ENCODE peak calls at places on chromosomes 1 and 21, in nine cellular contexts. O is Calu3; E is fibroblast of mammary gland; P is cardiac muscle cell; D is astrocyte; U is AG09319; M is left ventricle myocardium inferior; C is CD8-positive, alpha-beta T cell; J is NB4. Y is an unnamed sample.

GRCh38 chr21:37458669-37459276 is 92.2 kb downstream of the DYRK1A start:
- DNase-seq in O (peak; percentile 19), E (no peak), P (no peak), D (no peak), U (no peak), M (no peak), C (no peak), J (no peak), Y (peak; percentile 59)

GRCh38 chr1:167095368-167095767 is 1.5 kb downstream of the STYXL2 start:
- DNase-seq in O (peak; percentile 37), E (peak; percentile 57), P (no peak), D (peak; percentile 68), U (peak; percentile 35), M (no peak), C (no peak), J (no peak), Y (no peak)

GRCh38 chr1:224643653-224644052 is 27.5 kb downstream of the CNIH3 start:
- DNase-seq in O (no peak), E (no peak), P (no peak), D (no peak), U (no peak), M (no peak), C (no peak), J (no peak), Y (no peak)

GRCh38 chr1:35691080-35691479 is 27.6 kb downstream of the C1orf216 start:
- DNase-seq in O (no peak), E (no peak), P (no peak), D (no peak), U (no peak), M (no peak), C (no peak), J (peak; percentile 73), Y (no peak)

GRCh38 chr1:46687095-46687659 is 15.5 kb downstream of the TEX38 start:
- DNase-seq in O (peak; percentile 70), E (peak; percentile 49), P (no peak), D (peak; percentile 55), U (peak; percentile 58), M (peak; percentile 70), C (no peak), J (peak; percentile 11), Y (no peak)

GRCh38 chr1:184285401-184286087 is 101.3 kb upstream of the C1orf21 start:
- DNase-seq in O (no peak), E (no peak), P (no peak), D (no peak), U (no peak), M (no peak), C (no peak), J (no peak), Y (no peak)

GRCh38 chr1:11648732-11649158 is 5.5 kb downstream of the FBXO2 start:
- DNase-seq in O (peak; percentile 19), E (no peak), P (no peak), D (no peak), U (no peak), M (no peak), C (peak; percentile 14), J (no peak), Y (no peak)

GRCh38 chr21:37869661-37870060 is 46.6 kb downstream of the KCNJ6 start:
- DNase-seq in O (no peak), E (no peak), P (no peak), D (no peak), U (no peak), M (no peak), C (no peak), J (no peak), Y (no peak)

GRCh38 chr1:217133958-217134856 is 411.0 kb upstream of the ESRRG start:
- DNase-seq in O (no peak), E (peak; percentile 19), P (peak; percentile 68), D (peak; percentile 18), U (no peak), M (no peak), C (no peak), J (no peak), Y (no peak)

GRCh38 chr1:209926045-209926444 is 12.0 kb upstream of the SYT14 start:
- DNase-seq in O (no peak), E (peak; percentile 77), P (no peak), D (peak; percentile 98), U (peak; percentile 67), M (no peak), C (no peak), J (no peak), Y (no peak)

GRCh38 chr1:15760520-15761211 is 2.1 kb downstream of the FBLIM1 start:
- DNase-seq in O (no peak), E (peak; percentile 85), P (no peak), D (peak; percentile 75), U (no peak), M (peak; percentile 66), C (no peak), J (no peak), Y (no peak)

GRCh38 chr1:8717148-8717547 is 100.3 kb downstream of the RERE start:
- DNase-seq in O (no peak), E (no peak), P (no peak), D (no peak), U (no peak), M (no peak), C (no peak), J (no peak), Y (no peak)

GRCh38 chr1:241666419-241666818 is 14.3 kb downstream of the WDR64 start:
- DNase-seq in O (no peak), E (no peak), P (no peak), D (no peak), U (no peak), M (no peak), C (no peak), J (no peak), Y (no peak)

GRCh38 chr1:145992502-145992936 is 3.9 kb downstream of the TXNIP start:
- DNase-seq in O (no peak), E (no peak), P (no peak), D (no peak), U (no peak), M (no peak), C (no peak), J (no peak), Y (no peak)

GRCh38 chr1:239951518-239952130 is 140.1 kb upstream of the FMN2 start:
- DNase-seq in O (peak; percentile 83), E (peak; percentile 77), P (peak; percentile 91), D (peak; percentile 45), U (peak; percentile 48), M (peak; percentile 22), C (peak; percentile 13), J (peak; percentile 69), Y (peak; percentile 65)

GRCh38 chr1:180594723-180595122 is 36.0 kb downstream of the OVAAL start:
- DNase-seq in O (no peak), E (no peak), P (no peak), D (no peak), U (no peak), M (no peak), C (no peak), J (no peak), Y (no peak)

GRCh38 chr1:108017698-108018097 is 52.7 kb upstream of the VAV3 start:
- DNase-seq in O (no peak), E (peak; percentile 45), P (no peak), D (peak; percentile 26), U (no peak), M (no peak), C (no peak), J (no peak), Y (no peak)

GRCh38 chr1:54499097-54500029 is 48.7 kb upstream of the ACOT11 start:
- DNase-seq in O (peak; percentile 66), E (peak; percentile 19), P (peak; percentile 76), D (no peak), U (no peak), M (no peak), C (no peak), J (peak; percentile 67), Y (peak; percentile 50)
- TF ChIP-seq CTCF in O (no peak), E (peak; percentile 20), P (peak; percentile 50), D (no peak), U (peak; percentile 39), M (peak; percentile 48), C (peak; percentile 34), J (peak; percentile 17), Y (peak; percentile 51)

DNA sequence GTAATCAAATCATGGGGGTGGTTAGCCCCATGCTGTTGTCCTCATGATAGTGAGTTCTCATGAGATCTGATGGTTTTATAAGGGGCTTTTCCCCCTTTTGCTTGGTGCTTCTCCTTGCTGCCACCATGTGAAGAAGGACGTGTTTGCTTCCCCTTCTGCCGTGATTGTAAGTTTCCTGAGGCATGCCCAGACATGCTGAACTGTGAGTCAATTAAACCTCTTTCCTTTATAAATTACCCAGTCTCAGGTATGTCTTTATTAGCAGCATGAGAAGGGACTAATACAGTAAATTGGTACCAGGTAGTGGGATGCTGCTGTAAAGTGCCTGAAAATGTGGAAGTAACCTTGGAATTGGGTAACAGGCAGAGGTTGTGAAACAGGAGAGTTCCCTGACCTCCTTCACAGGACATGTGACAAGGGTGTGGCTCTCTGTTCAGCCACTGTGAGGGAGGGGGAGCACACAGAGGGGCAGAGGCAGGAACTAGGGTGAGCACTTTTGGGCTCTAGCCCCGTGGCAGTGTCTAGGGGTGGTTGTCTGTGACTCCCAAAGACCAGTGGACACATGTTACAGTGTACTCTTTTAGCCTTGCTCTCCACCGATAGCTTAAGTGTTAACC is 105.3 kb downstream of the BACH1 start:
- DNase-seq in O (no peak), E (peak; percentile 27), P (no peak), D (no peak), U (no peak), M (no peak), C (no peak), J (peak; percentile 80), Y (no peak)
- TF ChIP-seq CTCF in O (no peak), E (no peak), P (no peak), D (no peak), U (no peak), M (no peak), C (no peak), J (no peak), Y (no peak)

GRCh38 chr1:24642481-24643361 is at the start of gene SRRM1:
- DNase-seq in O (peak; percentile 95), E (peak; percentile 100), P (peak; percentile 99), D (peak; percentile 100), U (peak; percentile 100), M (peak; percentile 99), C (peak; percentile 96), J (peak; percentile 100), Y (peak; percentile 99)
- TF ChIP-seq CTCF in O (no peak), E (no peak), P (no peak), D (no peak), U (no peak), M (no peak), C (no peak), J (no peak), Y (no peak)

GRCh38 chr1:93028542-93028941 is 50.5 kb upstream of the MTF2 start:
- DNase-seq in O (no peak), E (no peak), P (no peak), D (no peak), U (no peak), M (no peak), C (no peak), J (no peak), Y (no peak)

GRCh38 chr1:93033785-93034184 is 45.3 kb upstream of the MTF2 start:
- DNase-seq in O (no peak), E (no peak), P (no peak), D (no peak), U (no peak), M (no peak), C (no peak), J (peak; percentile 46), Y (no peak)

GRCh38 chr1:93033029-93033428 is 46.1 kb upstream of the MTF2 start:
- DNase-seq in O (no peak), E (peak; percentile 32), P (no peak), D (no peak), U (no peak), M (no peak), C (no peak), J (peak; percentile 70), Y (no peak)

GRCh38 chr1:93025572-93025971 is 53.5 kb upstream of the MTF2 start:
- DNase-seq in O (no peak), E (no peak), P (peak; percentile 6), D (peak; percentile 29), U (no peak), M (no peak), C (no peak), J (no peak), Y (no peak)

GRCh38 chr1:93029317-93029716 is 49.8 kb upstream of the MTF2 start:
- DNase-seq in O (no peak), E (no peak), P (no peak), D (no peak), U (no peak), M (no peak), C (no peak), J (no peak), Y (no peak)
- TF ChIP-seq CTCF in O (no peak), E (no peak), P (no peak), D (no peak), U (no peak), M (no peak), C (no peak), J (no peak), Y (no peak)